ENCODE peak calls at places on chromosomes 6 and 20, in nine cellular contexts. R is neural progenitor cell; H is CD8-positive, alpha-beta memory T cell; C is uterus; J is brain microvascular endothelial cell; G is ovary; S is dorsolateral prefrontal cortex; E is PC-3; U is lower lobe of right lung. N is an unnamed sample.

GRCh38 chr20:42204261-42204660 is 586.1 kb upstream of the CHD6 start:
- DNase-seq in R (peak), H (no peak), C (no peak), J (no peak), G (no peak), S (peak), E (no peak), U (no peak), N (no peak)

GRCh38 chr6:78948785-78949184 is 81.4 kb downstream of the IRAK1BP1 start:
- DNase-seq in R (no peak), H (no peak), C (no peak), J (no peak), G (no peak), S (no peak), E (no peak), U (no peak), N (no peak)

GRCh38 chr20:59602546-59603080 is 1.7 kb upstream of the PHACTR3 start:
- DNase-seq in R (no peak), H (no peak), C (no peak), J (no peak), G (no peak), S (no peak), E (no peak), U (no peak), N (no peak)

GRCh38 chr20:25461281-25461650 is 53.8 kb downstream of the GINS1 start:
- DNase-seq in R (no peak), H (no peak), C (no peak), J (no peak), G (no peak), S (no peak), E (no peak), U (no peak), N (no peak)

GRCh38 chr6:107560657-107561056 is 70.7 kb downstream of the SOBP start:
- DNase-seq in R (no peak), H (no peak), C (peak), J (peak), G (peak), S (no peak), E (no peak), U (no peak), N (no peak)

GRCh38 chr6:132948889-132949288 is 134.5 kb downstream of the RPS12 start:
- DNase-seq in R (no peak), H (no peak), C (no peak), J (no peak), G (no peak), S (no peak), E (no peak), U (no peak), N (no peak)

GRCh38 chr6:84779380-84779779 is 15.0 kb upstream of the TBX18 start:
- DNase-seq in R (no peak), H (no peak), C (no peak), J (no peak), G (no peak), S (no peak), E (peak), U (no peak), N (no peak)

GRCh38 chr6:159577564-159577963 is 115.5 kb downstream of the SOD2 start:
- DNase-seq in R (no peak), H (no peak), C (no peak), J (no peak), G (no peak), S (no peak), E (peak), U (no peak), N (no peak)

GRCh38 chr6:75437451-75438185 is 56.0 kb downstream of the FILIP1 start:
- DNase-seq in R (no peak), H (no peak), C (no peak), J (peak), G (no peak), S (no peak), E (peak), U (no peak), N (no peak)

GRCh38 chr20:63536997-63537524 is at the start of gene PTK6:
- DNase-seq in R (no peak), H (no peak), C (no peak), J (no peak), G (no peak), S (no peak), E (peak), U (peak), N (no peak)

GRCh38 chr6:20632696-20633095 is 98.4 kb downstream of the CDKAL1 start:
- DNase-seq in R (no peak), H (no peak), C (no peak), J (no peak), G (no peak), S (no peak), E (no peak), U (no peak), N (no peak)

GRCh38 chr20:10350188-10350842 is 83.7 kb downstream of the MKKS start:
- DNase-seq in R (no peak), H (no peak), C (no peak), J (no peak), G (no peak), S (no peak), E (no peak), U (no peak), N (no peak)
- H3K27ac ChIP-seq in R (no peak), H (peak), C (no peak), J (peak), G (no peak), S (no peak), E (no peak), U (peak), N (no peak)

GRCh38 chr6:31169123-31169857 is 1.2 kb downstream of the POU5F1 start:
- DNase-seq in R (no peak), H (no peak), C (no peak), J (no peak), G (no peak), S (no peak), E (peak), U (no peak), N (no peak)

GRCh38 chr6:31172973-31173384 is 2.5 kb upstream of the POU5F1 start:
- DNase-seq in R (peak), H (no peak), C (no peak), J (no peak), G (no peak), S (no peak), E (no peak), U (no peak), N (no peak)

GRCh38 chr6:31171931-31172882 is 1.7 kb upstream of the POU5F1 start:
- DNase-seq in R (peak), H (no peak), C (no peak), J (no peak), G (no peak), S (no peak), E (no peak), U (no peak), N (no peak)

GRCh38 chr6:31170600-31170881 is at the start of gene POU5F1:
- DNase-seq in R (no peak), H (no peak), C (no peak), J (no peak), G (no peak), S (no peak), E (no peak), U (no peak), N (no peak)

GRCh38 chr6:31170987-31171671 is 647 bp upstream of the POU5F1 start:
- DNase-seq in R (no peak), H (no peak), C (no peak), J (no peak), G (no peak), S (no peak), E (no peak), U (no peak), N (no peak)
- H3K4me3 ChIP-seq in R (no peak), H (no peak), C (no peak), J (no peak), G (no peak), S (no peak), E (no peak), U (no peak), N (no peak)

GRCh38 chr20:34713194-34713943 is 9.2 kb downstream of the TP53INP2 start:
- DNase-seq in R (no peak), H (no peak), C (no peak), J (peak), G (peak), S (no peak), E (peak), U (no peak), N (peak)

GRCh38 chr20:34711813-34712430 is 7.8 kb downstream of the TP53INP2 start:
- DNase-seq in R (no peak), H (no peak), C (no peak), J (no peak), G (no peak), S (no peak), E (no peak), U (no peak), N (no peak)

GRCh38 chr20:34710861-34711574 is 6.9 kb downstream of the TP53INP2 start:
- DNase-seq in R (no peak), H (no peak), C (no peak), J (no peak), G (no peak), S (no peak), E (no peak), U (no peak), N (no peak)

GRCh38 chr20:34710568-34710839 is 6.4 kb downstream of the TP53INP2 start:
- DNase-seq in R (no peak), H (no peak), C (no peak), J (no peak), G (no peak), S (no peak), E (no peak), U (no peak), N (no peak)

GRCh38 chr20:34712525-34713192 is 8.5 kb downstream of the TP53INP2 start:
- DNase-seq in R (no peak), H (no peak), C (no peak), J (no peak), G (no peak), S (no peak), E (no peak), U (no peak), N (no peak)
- H3K27ac ChIP-seq in R (no peak), H (no peak), C (no peak), J (peak), G (no peak), S (no peak), E (peak), U (no peak), N (peak)

GRCh38 chr6:50819906-50820589 is 1.4 kb downstream of the TFAP2B start:
- DNase-seq in R (peak), H (no peak), C (no peak), J (no peak), G (no peak), S (no peak), E (no peak), U (no peak), N (peak)
- H3K4me3 ChIP-seq in R (peak), H (no peak), C (no peak), J (peak), G (no peak), S (peak), E (no peak), U (peak), N (peak)

GRCh38 chr20:37284691-37285124 is 4.7 kb upstream of the MANBAL start:
- DNase-seq in R (no peak), H (no peak), C (no peak), J (no peak), G (no peak), S (no peak), E (no peak), U (no peak), N (no peak)

GRCh38 chr20:37279820-37280219 is 9.6 kb upstream of the MANBAL start:
- DNase-seq in R (no peak), H (no peak), C (no peak), J (no peak), G (no peak), S (no peak), E (no peak), U (no peak), N (peak)

GRCh38 chr20:37283530-37284195 is 5.8 kb upstream of the MANBAL start:
- DNase-seq in R (no peak), H (no peak), C (no peak), J (no peak), G (no peak), S (no peak), E (no peak), U (no peak), N (no peak)

GRCh38 chr20:37285664-37286374 is 3.6 kb upstream of the MANBAL start:
- DNase-seq in R (no peak), H (no peak), C (no peak), J (no peak), G (no peak), S (no peak), E (no peak), U (no peak), N (no peak)

DNA sequence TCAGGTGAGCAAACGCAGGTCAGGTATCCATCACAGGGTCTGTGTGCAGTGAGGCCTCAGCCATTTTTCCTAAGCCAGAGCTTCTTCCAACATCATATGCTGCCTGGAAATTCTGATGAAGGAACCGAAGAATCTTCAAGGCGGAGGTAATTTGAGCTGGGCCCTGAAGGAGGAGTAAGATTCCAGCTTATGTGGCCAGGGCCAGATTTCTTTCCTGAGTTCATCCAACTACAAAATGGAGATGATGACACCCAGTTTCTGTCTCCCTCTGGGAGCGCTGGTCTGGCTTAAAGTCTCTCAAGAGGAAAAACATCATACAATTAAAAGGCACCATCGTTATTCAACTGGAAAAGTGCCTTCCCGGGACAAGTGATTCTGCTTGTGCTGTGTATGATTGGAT is 6.9 kb upstream of the MANBAL start:
- DNase-seq in R (peak), H (no peak), C (peak), J (peak), G (peak), S (no peak), E (peak), U (no peak), N (no peak)
- H3K27ac ChIP-seq in R (no peak), H (no peak), C (peak), J (no peak), G (no peak), S (no peak), E (no peak), U (no peak), N (no peak)

GRCh38 chr6:27038498-27038897 is 209.0 kb upstream of the PRSS16 start:
- DNase-seq in R (no peak), H (no peak), C (no peak), J (no peak), G (no peak), S (no peak), E (no peak), U (no peak), N (no peak)
- H3K4me3 ChIP-seq in R (no peak), H (no peak), C (no peak), J (no peak), G (no peak), S (no peak), E (no peak), U (no peak), N (no peak)

GRCh38 chr6:44169154-44169553 is 10.5 kb downstream of the CAPN11 start:
- DNase-seq in R (no peak), H (no peak), C (no peak), J (no peak), G (no peak), S (no peak), E (no peak), U (no peak), N (no peak)

GRCh38 chr6:44167567-44167966 is 8.9 kb downstream of the CAPN11 start:
- DNase-seq in R (no peak), H (no peak), C (no peak), J (no peak), G (no peak), S (no peak), E (no peak), U (no peak), N (no peak)

GRCh38 chr6:44162876-44163625 is 4.4 kb downstream of the CAPN11 start:
- DNase-seq in R (peak), H (no peak), C (no peak), J (no peak), G (no peak), S (no peak), E (no peak), U (no peak), N (peak)

GRCh38 chr6:44166591-44167184 is 8.1 kb downstream of the CAPN11 start:
- DNase-seq in R (peak), H (no peak), C (no peak), J (no peak), G (no peak), S (no peak), E (no peak), U (no peak), N (no peak)

GRCh38 chr6:44166116-44166515 is 7.5 kb downstream of the CAPN11 start:
- DNase-seq in R (no peak), H (no peak), C (no peak), J (no peak), G (no peak), S (no peak), E (no peak), U (no peak), N (no peak)
- H3K27ac ChIP-seq in R (no peak), H (no peak), C (no peak), J (no peak), G (no peak), S (no peak), E (no peak), U (no peak), N (no peak)

DNA sequence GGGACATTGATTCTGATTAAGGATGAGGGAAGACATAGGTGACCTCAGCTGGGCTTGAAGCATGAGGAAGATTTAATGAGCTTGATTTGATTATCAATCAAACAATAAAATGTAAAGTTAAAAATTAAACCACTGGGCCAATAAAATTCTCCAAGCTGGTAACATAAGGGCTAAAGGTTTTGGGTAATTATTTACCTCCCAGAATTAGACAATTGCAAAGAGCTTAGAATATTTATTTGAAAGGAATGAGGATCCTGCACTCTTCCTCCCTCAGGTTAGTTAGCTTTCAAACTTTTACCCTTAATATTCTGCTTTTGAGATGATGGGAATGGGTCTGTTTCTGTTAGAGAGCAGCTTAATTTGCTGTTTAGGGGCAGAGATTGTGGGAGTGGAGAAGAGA is at the start of gene SLC17A4:
- DNase-seq in R (no peak), H (no peak), C (no peak), J (no peak), G (no peak), S (no peak), E (no peak), U (no peak), N (no peak)
- H3K4me3 ChIP-seq in R (no peak), H (no peak), C (no peak), J (no peak), G (no peak), S (no peak), E (no peak), U (no peak), N (no peak)

GRCh38 chr6:35637911-35638310 is 50.8 kb downstream of the FKBP5 start:
- DNase-seq in R (no peak), H (no peak), C (no peak), J (no peak), G (no peak), S (no peak), E (no peak), U (no peak), N (no peak)

GRCh38 chr6:35638679-35639078 is 50.0 kb downstream of the FKBP5 start:
- DNase-seq in R (no peak), H (no peak), C (no peak), J (no peak), G (no peak), S (no peak), E (no peak), U (no peak), N (no peak)

GRCh38 chr6:35634316-35634715 is 54.4 kb downstream of the FKBP5 start:
- DNase-seq in R (no peak), H (no peak), C (no peak), J (no peak), G (no peak), S (no peak), E (no peak), U (no peak), N (peak)

GRCh38 chr6:35633579-35634089 is 55.1 kb downstream of the FKBP5 start:
- DNase-seq in R (peak), H (no peak), C (no peak), J (no peak), G (no peak), S (no peak), E (no peak), U (no peak), N (no peak)

GRCh38 chr6:35635601-35636597 is 52.8 kb downstream of the FKBP5 start:
- DNase-seq in R (no peak), H (no peak), C (no peak), J (no peak), G (no peak), S (no peak), E (no peak), U (no peak), N (no peak)
- H3K27ac ChIP-seq in R (no peak), H (no peak), C (no peak), J (no peak), G (no peak), S (no peak), E (no peak), U (no peak), N (no peak)

N was measured in SJCRH30.